ENCODE peak calls at places on chromosomes 3 and 15, in six cellular contexts. C, N, G, J, Q and I are unnamed samples. For H3K27me3, the result is how much of the 10 kb centered on the place peaks cover.

GRCh38 chr3:106058485-106058884 is 189.7 kb upstream of the CBLB start:
- DNase-seq in C (no peak), N (no peak), G (no peak), J (no peak), Q (no peak), I (no peak)

GRCh38 chr15:45048784-45049631 is 26.0 kb downstream of the SORD start:
- DNase-seq in C (no peak), N (no peak), G (no peak), J (no peak), Q (no peak), I (no peak)

GRCh38 chr3:138460536-138461205 is 26.3 kb downstream of the ESYT3 start:
- DNase-seq in C (no peak), N (no peak), G (no peak), J (no peak), Q (no peak), I (no peak)

GRCh38 chr3:38583688-38584087 is 65.8 kb downstream of the SCN5A start:
- DNase-seq in C (no peak), N (peak), G (no peak), J (no peak), Q (peak), I (no peak)

GRCh38 chr3:124878561-124879394 is 8.4 kb downstream of the ITGB5 start:
- DNase-seq in C (no peak), N (peak), G (no peak), J (peak), Q (no peak), I (no peak)

GRCh38 chr3:36714343-36714742 is 50.0 kb downstream of the DCLK3 start:
- DNase-seq in C (no peak), N (no peak), G (no peak), J (no peak), Q (no peak), I (no peak)

GRCh38 chr3:128770387-128770786 is 44.4 kb downstream of the RAB7A start:
- DNase-seq in C (no peak), N (no peak), G (no peak), J (no peak), Q (no peak), I (no peak)

GRCh38 chr15:32687556-32687955 is 30.2 kb upstream of the GREM1 start:
- DNase-seq in C (no peak), N (no peak), G (no peak), J (no peak), Q (no peak), I (no peak)

GRCh38 chr3:70308760-70309159 is 3.7 kb downstream of the MDFIC2 start:
- DNase-seq in C (no peak), N (no peak), G (no peak), J (no peak), Q (no peak), I (no peak)

DNA sequence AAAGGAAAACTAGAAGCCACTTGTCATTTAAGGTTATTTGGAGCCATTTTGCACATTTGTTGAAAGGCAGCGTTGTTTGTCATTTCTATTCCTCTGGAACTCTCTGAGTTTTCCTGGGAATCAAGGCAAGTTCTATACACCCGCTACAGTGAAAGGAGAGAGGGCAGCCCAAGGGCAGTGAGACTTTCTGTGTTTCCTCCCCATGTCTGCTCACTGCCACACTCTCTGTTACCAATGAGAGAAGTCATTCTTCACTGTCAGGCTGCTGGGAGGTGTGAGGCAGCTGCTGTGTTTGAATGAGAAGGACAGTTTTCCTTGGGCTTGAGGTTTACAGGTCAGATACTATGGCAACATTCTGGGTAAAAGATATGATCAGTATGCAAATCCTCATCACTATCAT is 36.0 kb downstream of the ATP13A5 start:
- DNase-seq in C (no peak), N (no peak), G (no peak), J (no peak), Q (no peak), I (no peak)
- H3K27me3 ChIP-seq in C (under half), N (under half), G (under half), J (under half), Q (under half), I (under half)

GRCh38 chr3:158094917-158095301 is 11.3 kb downstream of the SHOX2 start:
- DNase-seq in C (no peak), N (no peak), G (no peak), J (no peak), Q (no peak), I (no peak)

GRCh38 chr3:158097141-158097540 is 9.1 kb downstream of the SHOX2 start:
- DNase-seq in C (no peak), N (no peak), G (no peak), J (no peak), Q (no peak), I (no peak)

GRCh38 chr3:158093526-158093925 is 12.7 kb downstream of the SHOX2 start:
- DNase-seq in C (no peak), N (no peak), G (no peak), J (no peak), Q (no peak), I (no peak)

GRCh38 chr3:158094235-158094916 is 11.8 kb downstream of the SHOX2 start:
- DNase-seq in C (no peak), N (no peak), G (no peak), J (no peak), Q (no peak), I (no peak)

GRCh38 chr3:158095302-158095997 is 10.8 kb downstream of the SHOX2 start:
- DNase-seq in C (no peak), N (no peak), G (no peak), J (no peak), Q (no peak), I (no peak)
- H3K27me3 ChIP-seq in C (under half), N (half or more), G (under half), J (under half), Q (half or more), I (under half)

DNA sequence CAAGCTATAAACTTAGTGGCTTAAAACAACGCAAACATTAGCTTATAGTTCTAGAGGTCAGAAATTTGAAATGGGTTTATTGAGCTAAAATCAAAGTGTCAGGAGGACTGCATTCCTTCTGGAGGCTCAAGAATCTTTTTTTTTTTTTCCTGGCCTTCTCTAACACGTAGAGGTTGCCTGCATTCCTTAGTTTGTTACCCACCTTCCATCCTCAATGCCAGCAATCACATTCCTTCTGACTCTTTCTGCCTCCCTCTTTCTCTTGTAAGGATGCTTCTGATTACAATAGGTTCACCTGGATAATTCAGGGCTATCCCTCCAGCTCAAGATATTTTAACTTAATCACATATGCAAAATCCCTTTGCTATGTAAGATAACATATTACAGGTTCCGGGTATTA is 24.8 kb downstream of the REC114 start:
- DNase-seq in C (no peak), N (no peak), G (no peak), J (no peak), Q (no peak), I (no peak)
- H3K27me3 ChIP-seq in C (under half), N (under half), G (under half), J (under half), Q (under half), I (under half)

DNA sequence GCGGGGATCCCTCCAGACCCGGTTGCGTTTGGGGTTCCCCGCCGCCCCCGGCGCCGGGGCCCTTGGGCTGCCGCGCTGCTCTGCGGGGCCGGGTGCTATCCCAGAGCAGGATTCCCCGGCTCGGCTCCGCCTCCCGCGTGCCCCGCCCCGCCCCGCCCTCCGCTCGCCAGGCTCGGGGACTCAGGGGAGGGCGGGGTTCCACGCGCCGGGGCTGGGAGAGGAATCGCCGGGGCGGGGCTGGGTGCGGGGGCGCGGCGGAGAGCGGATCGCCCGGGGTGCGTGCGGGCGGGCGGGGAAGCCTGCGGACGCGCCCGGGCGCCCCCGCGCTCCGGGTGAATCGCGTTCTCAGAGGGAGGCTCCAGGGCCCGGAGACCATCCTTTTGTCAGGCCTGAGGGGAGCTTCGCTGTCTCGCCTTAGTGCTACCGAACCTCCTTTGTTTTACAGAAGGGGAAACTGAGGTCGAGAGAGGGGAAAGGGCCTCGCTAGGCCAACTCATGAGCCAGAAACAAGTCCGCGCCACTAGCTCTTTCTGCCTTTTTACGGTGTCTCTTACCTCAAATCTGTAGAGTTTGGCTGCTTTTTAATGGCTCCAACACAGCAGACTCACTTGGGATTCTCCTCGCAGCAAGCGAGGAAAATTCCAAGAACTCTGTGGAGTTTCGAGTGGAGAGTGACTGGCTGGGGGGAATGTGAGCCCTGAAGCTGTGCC is at the start of gene TMEM158:
- DNase-seq in C (peak), N (peak), G (peak), J (peak), Q (peak), I (peak)
- H3K27me3 ChIP-seq in C (under half), N (half or more), G (under half), J (under half), Q (under half), I (under half)

DNA sequence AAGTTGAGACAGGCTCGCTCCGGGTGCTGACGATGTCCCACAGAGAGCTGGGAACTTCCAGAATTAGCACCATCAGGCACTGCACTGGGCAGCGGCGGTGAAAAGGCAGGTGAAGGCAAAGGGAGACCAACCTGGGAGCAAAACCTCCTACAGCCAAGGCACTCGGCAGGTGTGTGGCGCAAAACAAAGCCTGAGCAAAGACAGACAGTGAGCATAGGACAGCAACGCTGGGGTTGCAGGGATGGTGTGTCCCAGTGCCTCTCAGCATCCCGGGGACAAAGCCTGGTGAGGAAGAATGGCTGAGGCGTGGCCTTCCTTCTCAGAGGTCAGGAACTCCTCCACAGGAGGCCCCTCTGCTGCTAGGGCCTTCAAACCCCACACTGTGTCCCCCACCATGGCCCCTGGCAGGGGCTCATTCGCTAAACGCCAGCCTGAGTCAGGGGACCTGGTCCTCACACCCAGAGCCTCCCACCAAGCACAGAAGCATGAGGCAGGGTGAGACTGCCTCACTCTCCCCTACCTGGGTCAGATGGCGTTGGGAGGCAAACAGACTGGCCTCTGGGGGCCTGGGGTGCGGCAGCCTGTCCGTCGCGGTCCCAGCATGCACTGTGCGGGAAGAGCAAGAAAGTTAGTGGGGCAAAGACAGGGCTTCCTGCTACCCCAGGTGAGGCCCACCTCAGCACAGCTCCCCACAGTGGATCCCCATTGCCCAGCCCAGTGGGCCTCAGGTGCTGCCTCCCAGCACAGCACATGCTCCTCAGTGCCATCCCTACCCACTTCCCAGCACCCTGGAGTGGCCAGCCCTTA is 44.1 kb upstream of the LINGO1 start:
- DNase-seq in C (no peak), N (no peak), G (no peak), J (no peak), Q (no peak), I (no peak)
- H3K27me3 ChIP-seq in C (under half), N (under half), G (under half), J (under half), Q (under half), I (under half)

DNA sequence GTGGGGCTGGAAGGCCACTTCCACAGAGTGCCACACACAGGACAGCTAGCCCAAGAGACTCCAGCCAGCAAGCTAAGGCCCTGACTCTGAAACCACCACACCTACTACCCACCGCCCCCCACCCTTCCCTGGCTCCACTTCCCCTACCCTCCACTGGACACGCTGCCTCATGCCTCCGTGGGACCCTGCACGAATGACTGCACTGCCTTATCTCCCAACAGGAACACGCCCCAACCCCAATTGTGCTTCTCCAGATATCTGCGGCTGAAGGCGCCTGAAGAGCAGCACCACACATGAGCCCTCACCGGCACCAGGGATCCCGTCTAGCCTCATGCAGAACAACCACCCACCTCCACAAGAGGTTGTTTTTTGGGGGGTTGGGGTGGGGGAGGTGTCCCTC is 2.6 kb downstream of the LINGO1 start:
- DNase-seq in C (no peak), N (peak), G (no peak), J (no peak), Q (no peak), I (no peak)
- H3K27me3 ChIP-seq in C (under half), N (half or more), G (under half), J (under half), Q (under half), I (under half)